ENCODE peak calls at places on chromosomes 13 and 19, in four cellular contexts. One of them, this sample, is unnamed.

GRCh38 chr13:44331912-44332840 is 41.4 kb upstream of the SERP2 start:
- DNase-seq in H1: no peak
- DNase-seq in GM12891: no peak
- DNase-seq in HepG2: no peak
- DNase-seq in this sample: no peak

GRCh38 chr19:46256855-46257254 is 27.3 kb downstream of the IGFL1 start:
- DNase-seq in H1: no peak
- DNase-seq in GM12891: no peak
- DNase-seq in HepG2: no peak
- DNase-seq in this sample: no peak

GRCh38 chr13:43787998-43788397 is 1.2 kb upstream of the ENOX1 start:
- DNase-seq in H1: no peak
- DNase-seq in GM12891: no peak
- DNase-seq in HepG2: no peak
- DNase-seq in this sample: no peak

GRCh38 chr13:113297370-113297871 is 382 bp downstream of the LAMP1 start:
- DNase-seq in H1: no peak
- DNase-seq in GM12891: no peak
- DNase-seq in HepG2: no peak
- DNase-seq in this sample: peak

GRCh38 chr19:18173054-18173571 is 500 bp upstream of the IFI30 start:
- DNase-seq in H1: no peak
- DNase-seq in GM12891: no peak
- DNase-seq in HepG2: no peak
- DNase-seq in this sample: no peak

GRCh38 chr13:72304121-72304745 is 423.2 kb downstream of the MZT1 start:
- DNase-seq in H1: no peak
- DNase-seq in GM12891: no peak
- DNase-seq in HepG2: no peak
- DNase-seq in this sample: no peak

GRCh38 chr13:111177803-111178389 is 62.8 kb downstream of the ARHGEF7 start:
- DNase-seq in H1: no peak
- DNase-seq in GM12891: no peak
- DNase-seq in HepG2: no peak
- DNase-seq in this sample: no peak

GRCh38 chr13:99415014-99415650 is 86.1 kb upstream of the TM9SF2 start:
- DNase-seq in H1: no peak
- DNase-seq in GM12891: no peak
- DNase-seq in HepG2: no peak
- DNase-seq in this sample: no peak

GRCh38 chr19:42424345-42424707 is 2.9 kb downstream of the LIPE start:
- DNase-seq in H1: no peak
- DNase-seq in GM12891: no peak
- DNase-seq in HepG2: no peak
- DNase-seq in this sample: no peak

GRCh38 chr13:85755123-85755522 is 44.1 kb downstream of the SLITRK6 start:
- DNase-seq in H1: no peak
- DNase-seq in GM12891: no peak
- DNase-seq in HepG2: no peak
- DNase-seq in this sample: no peak

GRCh38 chr19:39444598-39445257 is 654 bp upstream of the SUPT5H start:
- DNase-seq in H1: no peak
- DNase-seq in GM12891: no peak
- DNase-seq in HepG2: no peak
- DNase-seq in this sample: no peak

GRCh38 chr19:48524221-48524620 is 12.6 kb upstream of the LMTK3 start:
- DNase-seq in H1: no peak
- DNase-seq in GM12891: no peak
- DNase-seq in HepG2: no peak
- DNase-seq in this sample: no peak

GRCh38 chr19:17580470-17581000 is 25.1 kb downstream of the COLGALT1 start:
- DNase-seq in H1: no peak
- DNase-seq in GM12891: no peak
- DNase-seq in HepG2: no peak
- DNase-seq in this sample: no peak

GRCh38 chr13:54234607-54235006 is 1206.0 kb downstream of the OLFM4 start:
- DNase-seq in H1: no peak
- DNase-seq in GM12891: no peak
- DNase-seq in HepG2: no peak
- DNase-seq in this sample: no peak

GRCh38 chr13:19860884-19861655 is 2.4 kb downstream of the ZMYM5 start:
- DNase-seq in H1: no peak
- DNase-seq in GM12891: no peak
- DNase-seq in HepG2: peak
- DNase-seq in this sample: no peak

GRCh38 chr13:27820524-27821482 is 28.5 kb downstream of the GSX1 start:
- DNase-seq in H1: peak
- DNase-seq in GM12891: no peak
- DNase-seq in HepG2: no peak
- DNase-seq in this sample: no peak

GRCh38 chr13:30739646-30740642 is 4.6 kb downstream of the ALOX5AP start:
- DNase-seq in H1: no peak
- DNase-seq in GM12891: no peak
- DNase-seq in HepG2: no peak
- DNase-seq in this sample: peak

GRCh38 chr13:110125157-110125556 is 181.8 kb downstream of the COL4A1 start:
- DNase-seq in H1: no peak
- DNase-seq in GM12891: no peak
- DNase-seq in HepG2: no peak
- DNase-seq in this sample: no peak

GRCh38 chr13:25335856-25336255 is 34.4 kb downstream of the NUP58 start:
- DNase-seq in H1: no peak
- DNase-seq in GM12891: no peak
- DNase-seq in HepG2: no peak
- DNase-seq in this sample: no peak

GRCh38 chr13:110683203-110683883 is 22.6 kb downstream of the CARS2 start:
- DNase-seq in H1: no peak
- DNase-seq in GM12891: no peak
- DNase-seq in HepG2: peak
- DNase-seq in this sample: no peak

GRCh38 chr13:45219123-45219891 is 18.5 kb upstream of the KCTD4 start:
- DNase-seq in H1: no peak
- DNase-seq in GM12891: no peak
- DNase-seq in HepG2: peak
- DNase-seq in this sample: no peak

GRCh38 chr19:7874080-7874856 is at the start of gene PRR36:
- DNase-seq in H1: peak
- DNase-seq in GM12891: no peak
- DNase-seq in HepG2: peak
- DNase-seq in this sample: no peak

GRCh38 chr13:27338816-27339215 is 68.2 kb downstream of the RASL11A start:
- DNase-seq in H1: no peak
- DNase-seq in GM12891: no peak
- DNase-seq in HepG2: peak
- DNase-seq in this sample: no peak

GRCh38 chr19:36152061-36152885 is at the start of gene COX7A1:
- DNase-seq in H1: no peak
- DNase-seq in GM12891: no peak
- DNase-seq in HepG2: no peak
- DNase-seq in this sample: no peak

GRCh38 chr13:27481766-27482165 is 31.4 kb upstream of the MTIF3 start:
- DNase-seq in H1: peak
- DNase-seq in GM12891: no peak
- DNase-seq in HepG2: peak
- DNase-seq in this sample: no peak

GRCh38 chr13:23867027-23867491 is 22.1 kb downstream of the MIPEP start:
- DNase-seq in H1: no peak
- DNase-seq in GM12891: no peak
- DNase-seq in HepG2: no peak
- DNase-seq in this sample: no peak

GRCh38 chr19:1401138-1401888 is at the start of gene GAMT:
- DNase-seq in H1: no peak
- DNase-seq in GM12891: peak
- DNase-seq in HepG2: no peak
- DNase-seq in this sample: peak

GRCh38 chr13:22369840-22370239 is 699.0 kb downstream of the FGF9 start:
- DNase-seq in H1: no peak
- DNase-seq in GM12891: no peak
- DNase-seq in HepG2: no peak
- DNase-seq in this sample: no peak

GRCh38 chr13:24328145-24328544 is 18.8 kb downstream of the C1QTNF9 start:
- DNase-seq in H1: no peak
- DNase-seq in GM12891: no peak
- DNase-seq in HepG2: no peak
- DNase-seq in this sample: no peak

GRCh38 chr13:31116224-31116623 is 45.5 kb downstream of the HSPH1 start:
- DNase-seq in H1: no peak
- DNase-seq in GM12891: no peak
- DNase-seq in HepG2: no peak
- DNase-seq in this sample: no peak

GRCh38 chr19:45514376-45515051 is 7.2 kb downstream of the VASP start:
- DNase-seq in H1: no peak
- DNase-seq in GM12891: no peak
- DNase-seq in HepG2: peak
- DNase-seq in this sample: no peak

GRCh38 chr19:54156953-54157352 is 2.6 kb downstream of the LENG1 start:
- DNase-seq in H1: no peak
- DNase-seq in GM12891: no peak
- DNase-seq in HepG2: no peak
- DNase-seq in this sample: no peak
- TF ChIP-seq POLR2A in H1: no peak
- TF ChIP-seq POLR2A in GM12891: no peak
- TF ChIP-seq POLR2A in HepG2: no peak
- TF ChIP-seq POLR2A in this sample: no peak

GRCh38 chr13:105918842-105919741 is 616.4 kb downstream of the EFNB2 start:
- DNase-seq in H1: no peak
- DNase-seq in GM12891: no peak
- DNase-seq in HepG2: peak
- DNase-seq in this sample: no peak
- TF ChIP-seq TAF1 in H1: no peak
- TF ChIP-seq TAF1 in GM12891: no peak
- TF ChIP-seq TAF1 in HepG2: no peak
- TF ChIP-seq TAF1 in this sample: no peak

GRCh38 chr13:29548722-29549446 is 46.6 kb downstream of the SLC7A1 start:
- DNase-seq in H1: no peak
- DNase-seq in GM12891: no peak
- DNase-seq in HepG2: no peak
- DNase-seq in this sample: no peak
- TF ChIP-seq POLR2AphosphoS5 in H1: no peak
- TF ChIP-seq POLR2AphosphoS5 in GM12891: no peak
- TF ChIP-seq POLR2AphosphoS5 in HepG2: no peak
- TF ChIP-seq POLR2AphosphoS5 in this sample: no peak

GRCh38 chr19:16142032-16142580 is 1.4 kb upstream of the HSH2D start:
- DNase-seq in H1: no peak
- DNase-seq in GM12891: no peak
- DNase-seq in HepG2: no peak
- DNase-seq in this sample: no peak

GRCh38 chr19:16148443-16149045 is 5.1 kb downstream of the HSH2D start:
- DNase-seq in H1: no peak
- DNase-seq in GM12891: no peak
- DNase-seq in HepG2: no peak
- DNase-seq in this sample: no peak

GRCh38 chr19:16143399-16144215 is at the start of gene HSH2D:
- DNase-seq in H1: peak
- DNase-seq in GM12891: peak
- DNase-seq in HepG2: peak
- DNase-seq in this sample: peak

GRCh38 chr19:16144216-16144581 is 714 bp downstream of the HSH2D start:
- DNase-seq in H1: no peak
- DNase-seq in GM12891: no peak
- DNase-seq in HepG2: no peak
- DNase-seq in this sample: no peak

GRCh38 chr19:16146112-16146511 is 2.6 kb downstream of the HSH2D start:
- DNase-seq in H1: no peak
- DNase-seq in GM12891: no peak
- DNase-seq in HepG2: no peak
- DNase-seq in this sample: no peak
- TF ChIP-seq POLR2A in H1: no peak
- TF ChIP-seq POLR2A in GM12891: no peak
- TF ChIP-seq POLR2A in HepG2: no peak
- TF ChIP-seq POLR2A in this sample: peak

GRCh38 chr19:2494084-2494446 is 18.1 kb downstream of the GADD45B start:
- DNase-seq in H1: no peak
- DNase-seq in GM12891: no peak
- DNase-seq in HepG2: no peak
- DNase-seq in this sample: peak
- TF ChIP-seq TAF1 in H1: no peak
- TF ChIP-seq TAF1 in GM12891: no peak
- TF ChIP-seq TAF1 in HepG2: no peak
- TF ChIP-seq TAF1 in this sample: no peak

GRCh38 chr19:10816691-10817090 is 19.3 kb downstream of the TMED1 start:
- DNase-seq in H1: no peak
- DNase-seq in GM12891: no peak
- DNase-seq in HepG2: no peak
- DNase-seq in this sample: no peak

GRCh38 chr19:10818306-10819123 is 17.5 kb downstream of the TMED1 start:
- DNase-seq in H1: no peak
- DNase-seq in GM12891: no peak
- DNase-seq in HepG2: no peak
- DNase-seq in this sample: no peak

GRCh38 chr19:10819124-10820060 is 16.6 kb downstream of the TMED1 start:
- DNase-seq in H1: no peak
- DNase-seq in GM12891: no peak
- DNase-seq in HepG2: no peak
- DNase-seq in this sample: no peak

GRCh38 chr19:10817291-10818038 is 18.5 kb downstream of the TMED1 start:
- DNase-seq in H1: no peak
- DNase-seq in GM12891: no peak
- DNase-seq in HepG2: no peak
- DNase-seq in this sample: no peak

DNA sequence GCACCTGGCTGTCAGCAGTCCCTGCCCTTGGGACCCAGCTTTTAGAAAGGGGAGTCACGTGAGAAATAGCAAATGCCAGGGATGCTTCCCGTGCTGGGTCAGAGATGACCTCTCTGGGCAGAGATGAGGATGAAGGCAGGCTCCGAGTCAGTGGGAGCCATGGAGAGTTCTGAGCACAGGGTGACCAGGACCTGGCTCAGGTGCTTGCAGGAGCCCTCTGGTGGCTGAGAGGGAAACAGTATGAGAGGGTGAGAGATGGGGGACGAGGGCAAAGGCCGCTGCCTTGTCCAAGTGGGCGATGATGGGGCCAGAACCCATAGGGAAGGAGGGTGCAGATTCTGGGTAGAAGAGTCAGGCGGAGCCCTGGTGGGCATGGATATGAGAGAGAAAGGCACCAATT is 15.8 kb downstream of the TMED1 start:
- DNase-seq in H1: no peak
- DNase-seq in GM12891: no peak
- DNase-seq in HepG2: no peak
- DNase-seq in this sample: no peak
- TF ChIP-seq POLR2AphosphoS5 in H1: no peak
- TF ChIP-seq POLR2AphosphoS5 in GM12891: no peak
- TF ChIP-seq POLR2AphosphoS5 in HepG2: no peak
- TF ChIP-seq POLR2AphosphoS5 in this sample: no peak

GRCh38 chr19:57389730-57390598 is at the start of gene ZNF548:
- DNase-seq in H1: peak
- DNase-seq in GM12891: peak
- DNase-seq in HepG2: peak
- DNase-seq in this sample: peak
- TF ChIP-seq POLR2A in H1: no peak
- TF ChIP-seq POLR2A in GM12891: no peak
- TF ChIP-seq POLR2A in HepG2: peak
- TF ChIP-seq POLR2A in this sample: peak

This sample was measured in GM12892.